ENCODE peak calls at places on chromosomes 2 and 18, in five cellular contexts. L is A549, J is sigmoid colon, K is K562, B is upper lobe of left lung. S is an unnamed sample.

GRCh38 chr18:79916128-79916494 is 35.3 kb downstream of the SLC66A2 start:
- DNase-seq in L (no peak), J (no peak), K (no peak), B (no peak), S (no peak)

GRCh38 chr2:112155331-112156151 is 17.4 kb downstream of the FBLN7 start:
- DNase-seq in L (no peak), J (no peak), K (no peak), B (no peak), S (no peak)

GRCh38 chr2:226118471-226119429 is 680.9 kb downstream of the IRS1 start:
- DNase-seq in L (peak), J (peak), K (no peak), B (no peak), S (no peak)

GRCh38 chr18:7084080-7084765 is 33.4 kb downstream of the LAMA1 start:
- DNase-seq in L (peak), J (no peak), K (no peak), B (no peak), S (peak)

GRCh38 chr2:7845332-7845731 is 836.5 kb upstream of the ID2 start:
- DNase-seq in L (no peak), J (no peak), K (no peak), B (no peak), S (peak)

GRCh38 chr18:23069481-23069880 is 65.8 kb upstream of the CABLES1 start:
- DNase-seq in L (no peak), J (no peak), K (no peak), B (no peak), S (no peak)

GRCh38 chr2:28406276-28407096 is 13.8 kb downstream of the FOSL2 start:
- DNase-seq in L (no peak), J (peak), K (peak), B (peak), S (no peak)

GRCh38 chr2:2845267-2845666 is 514.2 kb upstream of the MYT1L start:
- DNase-seq in L (no peak), J (no peak), K (no peak), B (peak), S (no peak)

GRCh38 chr18:53941601-53942335 is 282.7 kb downstream of the MBD2 start:
- DNase-seq in L (peak), J (no peak), K (no peak), B (no peak), S (no peak)

GRCh38 chr2:200966770-200967169 is 3.3 kb upstream of the ORC2 start:
- DNase-seq in L (peak), J (no peak), K (peak), B (no peak), S (no peak)

GRCh38 chr2:128981353-128981752 is 662.7 kb upstream of the HS6ST1 start:
- DNase-seq in L (no peak), J (no peak), K (no peak), B (no peak), S (peak)

GRCh38 chr2:212940816-212941215 is 210.6 kb downstream of the IKZF2 start:
- DNase-seq in L (no peak), J (no peak), K (no peak), B (peak), S (no peak)

GRCh38 chr2:72924353-72925240 is 7.3 kb downstream of the EMX1 start:
- DNase-seq in L (no peak), J (peak), K (no peak), B (peak), S (no peak)

GRCh38 chr2:204950695-204951094 is 405.4 kb downstream of the PARD3B start:
- DNase-seq in L (no peak), J (no peak), K (no peak), B (no peak), S (no peak)

GRCh38 chr18:11004294-11004693 is 145.1 kb downstream of the PIEZO2 start:
- DNase-seq in L (no peak), J (no peak), K (no peak), B (no peak), S (peak)

DNA sequence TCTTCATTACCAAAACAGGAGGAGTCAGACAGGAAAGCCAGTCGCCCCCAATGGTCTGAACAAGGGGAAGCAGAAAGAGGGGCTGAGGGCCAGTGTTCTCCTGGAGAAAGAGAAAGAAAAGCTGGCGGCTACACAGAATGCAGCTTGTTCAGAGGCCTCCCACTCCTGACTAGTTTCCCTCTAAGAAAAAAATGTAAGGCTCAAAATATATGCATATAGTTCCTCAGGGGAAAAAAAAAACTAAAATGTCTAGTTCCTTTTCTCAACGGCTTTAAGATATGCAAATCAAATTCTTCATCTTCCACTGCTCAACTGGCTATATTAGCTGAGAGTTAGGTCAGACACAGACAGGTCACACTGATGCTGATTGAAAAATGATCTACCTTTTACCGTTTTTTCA is 18.6 kb downstream of the MBOAT2 start:
- DNase-seq in L (no peak), J (no peak), K (no peak), B (no peak), S (no peak)
- TF ChIP-seq EP300 in L (no peak), J (no peak), K (no peak), B (no peak), S (no peak)

DNA sequence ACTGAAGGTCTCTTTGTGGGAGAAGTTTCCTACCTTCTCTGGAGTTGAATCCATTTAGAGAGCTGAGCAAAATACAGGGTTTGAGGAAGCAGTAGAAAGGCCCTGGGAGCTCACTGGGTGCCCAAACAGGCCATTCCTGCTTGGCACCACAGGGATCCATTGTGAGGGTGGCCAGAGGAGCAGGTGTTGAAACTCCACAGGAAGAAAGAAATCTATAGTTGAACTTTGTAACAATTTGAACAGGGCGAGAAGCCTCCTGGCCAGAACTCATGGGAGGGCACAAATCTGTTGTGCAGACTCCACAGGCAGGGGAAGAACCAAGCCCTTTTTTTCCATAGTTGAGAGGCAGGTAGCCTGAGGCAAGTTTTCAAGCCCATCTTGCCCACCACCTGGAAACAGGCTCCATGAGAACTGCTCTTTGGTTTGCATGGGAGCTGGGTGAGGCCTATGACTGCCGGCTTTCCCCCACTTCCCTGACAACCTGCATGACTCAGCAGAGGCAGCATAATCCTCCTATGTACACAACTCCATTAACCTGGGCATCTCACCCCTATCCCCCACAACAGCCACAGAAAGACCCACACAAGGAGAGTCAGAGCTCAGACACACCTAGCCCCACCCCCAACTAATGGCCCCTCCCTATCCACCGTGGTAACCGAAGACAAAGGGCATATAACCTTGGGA is 1053.0 kb downstream of the TSN start:
- DNase-seq in L (no peak), J (no peak), K (no peak), B (no peak), S (no peak)
- TF ChIP-seq EP300 in L (no peak), J (no peak), K (no peak), B (no peak), S (no peak)

DNA sequence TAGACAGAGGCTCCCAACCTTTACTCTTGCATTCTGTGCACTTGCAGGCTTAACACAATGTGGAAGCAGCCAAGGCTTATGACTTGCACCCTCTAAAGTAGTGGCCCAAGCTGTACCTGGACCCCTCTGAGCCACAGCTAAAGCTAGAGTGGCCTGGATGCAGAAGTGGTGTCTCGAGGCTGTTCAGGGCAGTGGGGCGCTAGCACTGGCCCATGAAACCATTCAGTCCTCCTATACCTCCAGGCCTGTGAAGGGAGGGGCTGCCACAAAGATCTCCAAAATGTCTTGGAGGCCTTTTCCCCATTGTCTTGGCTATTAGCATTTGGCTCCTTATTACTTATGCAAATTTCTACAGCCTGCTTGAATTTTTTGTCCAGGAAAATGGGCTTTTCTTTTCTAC is 207.7 kb downstream of the OSR1 start:
- DNase-seq in L (no peak), J (no peak), K (no peak), B (no peak), S (no peak)
- TF ChIP-seq EP300 in L (no peak), J (no peak), K (no peak), B (no peak), S (no peak)

DNA sequence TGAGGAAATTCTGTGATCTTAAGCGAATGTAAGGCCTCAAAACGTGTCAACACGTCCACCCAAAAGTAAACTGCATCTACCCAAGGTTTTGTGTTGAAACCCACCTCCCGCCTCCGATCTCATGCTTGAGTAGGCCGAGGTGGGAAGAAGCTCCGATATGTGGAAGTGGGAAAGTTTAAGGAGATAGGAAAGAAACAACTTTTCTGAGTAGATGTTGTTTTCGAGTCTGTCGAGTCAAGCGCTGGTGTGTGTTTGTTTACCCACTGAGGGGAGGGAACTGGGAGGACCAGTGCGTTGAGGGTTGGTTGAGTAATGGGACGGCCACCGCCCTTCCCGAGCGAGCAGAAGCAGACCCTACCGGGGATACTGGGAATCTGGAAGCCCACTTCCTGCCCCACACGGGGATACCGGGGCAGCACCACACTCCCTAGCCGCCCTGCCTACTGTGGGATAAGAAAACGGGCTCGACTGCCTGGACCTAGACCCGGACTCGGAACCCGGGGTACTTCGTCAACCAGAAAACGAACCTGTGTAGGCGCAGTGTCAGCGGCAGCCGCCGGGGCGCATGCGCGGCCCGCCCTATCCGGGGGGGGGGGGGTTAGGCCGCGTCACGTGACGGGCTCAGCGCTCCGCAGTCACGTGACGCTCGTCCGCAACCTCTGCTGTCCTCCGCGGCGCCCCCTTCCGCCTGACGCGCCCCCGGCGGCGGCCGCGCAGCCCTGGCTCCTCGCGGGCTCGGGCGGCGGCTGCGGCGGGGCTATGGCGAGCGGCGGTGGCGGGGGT is at the start of gene RETREG2:
- DNase-seq in L (peak), J (peak), K (peak), B (peak), S (peak)
- TF ChIP-seq EP300 in L (no peak), J (peak), K (peak), B (no peak), S (no peak)

DNA sequence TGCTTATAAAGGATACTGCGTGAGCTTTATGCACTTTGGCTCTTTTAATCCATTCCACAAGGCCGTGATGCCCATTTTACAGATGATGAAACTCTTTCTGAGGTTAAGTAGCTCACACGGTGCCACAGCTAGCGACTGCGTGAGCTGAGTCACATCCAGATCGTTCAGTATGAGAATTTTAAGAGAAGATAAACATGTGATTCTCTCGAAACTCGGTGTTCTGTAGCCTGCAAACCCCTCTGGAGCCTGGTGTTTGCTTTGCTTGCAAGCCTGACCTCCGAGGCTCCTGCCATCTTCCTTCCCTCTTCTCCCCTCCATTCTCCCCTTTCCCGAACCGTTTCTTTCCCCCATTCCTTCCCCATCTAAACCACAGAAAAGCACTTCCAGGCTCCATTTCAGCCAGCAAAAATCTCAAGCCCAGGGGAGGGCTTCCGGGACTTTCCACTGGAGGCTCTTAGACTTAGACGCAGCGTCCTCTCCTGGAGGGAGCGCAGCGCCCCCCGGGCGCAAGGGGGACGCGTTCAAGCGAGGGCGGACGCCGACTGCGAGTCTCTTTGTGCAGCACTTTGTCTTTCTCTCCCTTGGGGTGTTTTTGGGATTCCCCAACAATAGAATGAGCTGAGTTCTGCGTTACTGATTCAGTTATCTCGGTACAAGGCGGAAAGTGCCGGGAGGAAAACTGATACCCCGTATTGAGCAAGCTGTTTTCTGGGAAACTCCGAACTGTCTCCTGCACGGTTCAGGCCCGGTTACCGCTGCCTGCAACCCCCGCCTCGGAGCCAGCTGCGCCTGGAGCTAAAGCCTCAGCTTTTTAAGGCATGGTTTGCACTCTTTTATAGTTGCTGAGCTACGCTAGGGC is 38.0 kb downstream of the CYP1B1 start:
- DNase-seq in L (no peak), J (no peak), K (no peak), B (peak), S (no peak)
- TF ChIP-seq EP300 in L (no peak), J (no peak), K (no peak), B (no peak), S (no peak)

GRCh38 chr2:196931555-196931954 is 5.0 kb upstream of the PGAP1 start:
- DNase-seq in L (no peak), J (no peak), K (no peak), B (no peak), S (no peak)

GRCh38 chr2:196934672-196935071 is 8.2 kb upstream of the PGAP1 start:
- DNase-seq in L (no peak), J (no peak), K (no peak), B (no peak), S (no peak)

GRCh38 chr2:196939381-196939780 is 12.9 kb upstream of the PGAP1 start:
- DNase-seq in L (no peak), J (no peak), K (no peak), B (no peak), S (no peak)

DNA sequence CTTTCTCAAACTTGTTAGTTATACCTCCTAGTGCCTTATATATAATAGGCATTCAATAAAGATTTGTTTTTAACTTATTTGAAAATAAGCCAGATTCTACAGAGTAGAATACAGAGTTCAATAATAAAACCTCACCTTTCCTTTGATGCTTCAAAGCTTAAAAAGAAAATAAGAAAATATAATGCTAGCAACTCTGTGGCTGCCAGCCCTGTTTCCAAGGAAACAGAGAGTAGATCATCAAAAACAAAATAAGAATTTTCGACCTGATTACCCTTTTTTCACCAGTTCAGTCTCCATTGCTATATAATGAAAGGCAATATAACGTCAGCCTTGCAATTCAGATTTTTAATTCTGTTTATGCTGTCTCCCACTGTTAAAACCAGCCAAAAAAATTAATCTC is 8.9 kb upstream of the PGAP1 start:
- DNase-seq in L (no peak), J (no peak), K (no peak), B (no peak), S (no peak)
- TF ChIP-seq EP300 in L (no peak), J (no peak), K (no peak), B (no peak), S (no peak)

GRCh38 chr18:45384137-45384998 is 230.9 kb upstream of the SLC14A2 start:
- DNase-seq in L (peak), J (no peak), K (peak), B (peak), S (no peak)

GRCh38 chr18:45378308-45378707 is 237.0 kb upstream of the SLC14A2 start:
- DNase-seq in L (no peak), J (no peak), K (no peak), B (no peak), S (no peak)

GRCh38 chr18:45378933-45379332 is 236.3 kb upstream of the SLC14A2 start:
- DNase-seq in L (no peak), J (no peak), K (no peak), B (no peak), S (no peak)

GRCh38 chr18:45383228-45383627 is 232.0 kb upstream of the SLC14A2 start:
- DNase-seq in L (no peak), J (no peak), K (no peak), B (no peak), S (no peak)

DNA sequence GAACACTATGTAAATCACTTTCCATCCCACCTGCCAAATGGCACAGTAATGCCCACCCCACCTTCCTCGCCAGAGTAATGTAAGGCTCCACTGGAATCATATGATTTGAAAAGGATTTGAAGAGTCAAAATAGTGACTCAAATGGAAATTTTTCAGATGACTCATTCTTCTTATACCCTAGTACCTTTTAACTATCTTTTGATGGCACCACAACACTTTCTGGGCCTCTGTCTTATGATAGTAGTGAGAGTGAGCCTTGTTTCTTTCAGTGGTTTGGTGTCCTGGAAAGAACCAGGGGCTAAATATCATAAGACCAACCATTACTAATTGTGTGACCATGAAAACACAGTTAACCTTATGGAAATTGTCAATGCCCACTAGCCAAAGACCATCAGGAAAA is 235.4 kb upstream of the SLC14A2 start:
- DNase-seq in L (no peak), J (no peak), K (no peak), B (no peak), S (no peak)
- TF ChIP-seq EP300 in L (no peak), J (no peak), K (no peak), B (no peak), S (no peak)

S was measured in esophagus muscularis mucosa.